ENCODE peak calls at places on chromosomes 6 and 20, in six cellular contexts. O is T-helper 17 cell, B is retina, P is OCI-LY7, U is AG10803, I is small intestine. G is an unnamed sample.

GRCh38 chr6:20610636-20611200 is 76.5 kb downstream of the CDKAL1 start:
- DNase-seq in O (no peak), B (no peak), P (no peak), U (peak), I (no peak), G (no peak)

GRCh38 chr20:31740208-31740607 is 1.1 kb downstream of the TPX2 start:
- DNase-seq in O (no peak), B (no peak), P (peak), U (peak), I (peak), G (no peak)

GRCh38 chr6:70210462-70210861 is 92.4 kb downstream of the COL9A1 start:
- DNase-seq in O (no peak), B (no peak), P (peak), U (peak), I (no peak), G (no peak)

GRCh38 chr20:41004561-41005360 is 23.9 kb upstream of the TOP1 start:
- DNase-seq in O (no peak), B (no peak), P (peak), U (peak), I (peak), G (no peak)

GRCh38 chr6:89022747-89023289 is 57.7 kb upstream of the PNRC1 start:
- DNase-seq in O (no peak), B (no peak), P (no peak), U (peak), I (no peak), G (no peak)

GRCh38 chr6:42249279-42249678 is 31.6 kb upstream of the MRPS10 start:
- DNase-seq in O (no peak), B (no peak), P (no peak), U (peak), I (no peak), G (no peak)

GRCh38 chr20:32968833-32969241 is 35.4 kb downstream of the SUN5 start:
- DNase-seq in O (no peak), B (no peak), P (no peak), U (no peak), I (no peak), G (no peak)

GRCh38 chr6:17098538-17098937 is 3.3 kb upstream of the STMND1 start:
- DNase-seq in O (no peak), B (no peak), P (no peak), U (no peak), I (no peak), G (no peak)

GRCh38 chr6:1089860-1090259 is 222.0 kb upstream of the FOXQ1 start:
- DNase-seq in O (no peak), B (no peak), P (no peak), U (no peak), I (no peak), G (no peak)

GRCh38 chr20:48186915-48187314 is 401.6 kb upstream of the SULF2 start:
- DNase-seq in O (no peak), B (no peak), P (no peak), U (peak), I (no peak), G (no peak)

GRCh38 chr20:51156796-51157119 is 133.9 kb upstream of the KCNG1 start:
- DNase-seq in O (no peak), B (no peak), P (no peak), U (peak), I (no peak), G (no peak)

GRCh38 chr20:45518282-45518681 is 2.9 kb upstream of the SPINT3 start:
- DNase-seq in O (no peak), B (no peak), P (no peak), U (no peak), I (peak), G (no peak)

GRCh38 chr6:46042355-46042999 is 26.8 kb upstream of the CLIC5 start:
- DNase-seq in O (no peak), B (no peak), P (peak), U (peak), I (peak), G (peak)

GRCh38 chr6:118768441-118768840 is 117.0 kb upstream of the CEP85L start:
- DNase-seq in O (no peak), B (no peak), P (no peak), U (no peak), I (no peak), G (no peak)